ENCODE peak calls at places on chromosomes 13 and 19, in seven cellular contexts. One of them, this sample, is unnamed.

GRCh38 chr19:38664503-38665211 is 17.2 kb downstream of the ACTN4 start:
- DNase-seq in dermis blood vessel endothelial cell: peak; percentile 41
- DNase-seq in HT-29: peak; percentile 56
- DNase-seq in fibroblast of mammary gland: no peak
- DNase-seq in anterior cingulate cortex: no peak
- DNase-seq in BE2C: no peak
- DNase-seq in left lobe of liver: no peak
- DNase-seq in this sample: no peak

GRCh38 chr13:39038569-39038898 is 278 bp downstream of the NHLRC3 start:
- DNase-seq in anterior cingulate cortex: no peak
- DNase-seq in dermis blood vessel endothelial cell: peak; percentile 33
- DNase-seq in BE2C: no peak
- DNase-seq in HT-29: peak; percentile 60
- DNase-seq in fibroblast of mammary gland: no peak
- DNase-seq in left lobe of liver: no peak
- DNase-seq in this sample: peak; percentile 34

GRCh38 chr19:17695198-17695597 is 7.0 kb upstream of the UNC13A start:
- DNase-seq in HT-29: no peak
- DNase-seq in left lobe of liver: no peak
- DNase-seq in BE2C: no peak
- DNase-seq in dermis blood vessel endothelial cell: no peak
- DNase-seq in fibroblast of mammary gland: no peak
- DNase-seq in anterior cingulate cortex: no peak
- DNase-seq in this sample: no peak

GRCh38 chr19:53558404-53558803 is 20.5 kb downstream of the ZNF331 start:
- DNase-seq in fibroblast of mammary gland: peak; percentile 33
- DNase-seq in left lobe of liver: no peak
- DNase-seq in HT-29: no peak
- DNase-seq in dermis blood vessel endothelial cell: no peak
- DNase-seq in anterior cingulate cortex: no peak
- DNase-seq in BE2C: no peak
- DNase-seq in this sample: no peak

GRCh38 chr13:63436288-63436687 is 2020.6 kb upstream of the PCDH20 start:
- DNase-seq in left lobe of liver: no peak
- DNase-seq in HT-29: no peak
- DNase-seq in fibroblast of mammary gland: no peak
- DNase-seq in BE2C: no peak
- DNase-seq in anterior cingulate cortex: no peak
- DNase-seq in dermis blood vessel endothelial cell: no peak
- DNase-seq in this sample: no peak

GRCh38 chr13:20303636-20304035 is 71.5 kb upstream of the GJB6 start:
- DNase-seq in left lobe of liver: no peak
- DNase-seq in dermis blood vessel endothelial cell: no peak
- DNase-seq in HT-29: no peak
- DNase-seq in fibroblast of mammary gland: no peak
- DNase-seq in anterior cingulate cortex: no peak
- DNase-seq in BE2C: no peak
- DNase-seq in this sample: no peak

GRCh38 chr19:35909684-35910035 is 1.6 kb upstream of the TYROBP start:
- DNase-seq in BE2C: no peak
- DNase-seq in anterior cingulate cortex: no peak
- DNase-seq in HT-29: no peak
- DNase-seq in left lobe of liver: no peak
- DNase-seq in fibroblast of mammary gland: no peak
- DNase-seq in dermis blood vessel endothelial cell: no peak
- DNase-seq in this sample: no peak

GRCh38 chr19:16435999-16436650 is 35.6 kb downstream of the EPS15L1 start:
- DNase-seq in fibroblast of mammary gland: no peak
- DNase-seq in dermis blood vessel endothelial cell: peak; percentile 65
- DNase-seq in BE2C: no peak
- DNase-seq in left lobe of liver: no peak
- DNase-seq in anterior cingulate cortex: no peak
- DNase-seq in HT-29: no peak
- DNase-seq in this sample: no peak

GRCh38 chr19:43546581-43546980 is 13.6 kb downstream of the ZNF575 start:
- DNase-seq in dermis blood vessel endothelial cell: no peak
- DNase-seq in anterior cingulate cortex: no peak
- DNase-seq in fibroblast of mammary gland: no peak
- DNase-seq in HT-29: no peak
- DNase-seq in left lobe of liver: no peak
- DNase-seq in BE2C: no peak
- DNase-seq in this sample: no peak

GRCh38 chr13:30395192-30396158 is 26.8 kb upstream of the UBE2L5 start:
- DNase-seq in left lobe of liver: peak; percentile 98
- DNase-seq in BE2C: peak; percentile 78
- DNase-seq in fibroblast of mammary gland: peak; percentile 96
- DNase-seq in HT-29: peak; percentile 94
- DNase-seq in anterior cingulate cortex: peak; percentile 88
- DNase-seq in dermis blood vessel endothelial cell: peak; percentile 86
- DNase-seq in this sample: peak; percentile 77

GRCh38 chr19:35033067-35034004 is 3.1 kb downstream of the SCN1B start:
- DNase-seq in BE2C: no peak
- DNase-seq in HT-29: no peak
- DNase-seq in anterior cingulate cortex: no peak
- DNase-seq in left lobe of liver: no peak
- DNase-seq in fibroblast of mammary gland: no peak
- DNase-seq in dermis blood vessel endothelial cell: no peak
- DNase-seq in this sample: no peak

GRCh38 chr13:43916828-43917227 is 37.1 kb downstream of the LACC1 start:
- DNase-seq in dermis blood vessel endothelial cell: no peak
- DNase-seq in anterior cingulate cortex: no peak
- DNase-seq in fibroblast of mammary gland: peak; percentile 7
- DNase-seq in BE2C: no peak
- DNase-seq in left lobe of liver: no peak
- DNase-seq in HT-29: no peak
- DNase-seq in this sample: no peak

GRCh38 chr19:19105365-19106060 is 32.8 kb downstream of the TMEM161A start:
- DNase-seq in HT-29: no peak
- DNase-seq in dermis blood vessel endothelial cell: peak; percentile 58
- DNase-seq in anterior cingulate cortex: no peak
- DNase-seq in BE2C: peak; percentile 76
- DNase-seq in fibroblast of mammary gland: peak; percentile 51
- DNase-seq in left lobe of liver: no peak
- DNase-seq in this sample: no peak

GRCh38 chr19:48480476-48481190 is 11.5 kb downstream of the CYTH2 start:
- DNase-seq in left lobe of liver: no peak
- DNase-seq in dermis blood vessel endothelial cell: peak; percentile 56
- DNase-seq in anterior cingulate cortex: peak; percentile 42
- DNase-seq in HT-29: no peak
- DNase-seq in BE2C: no peak
- DNase-seq in fibroblast of mammary gland: peak; percentile 16
- DNase-seq in this sample: peak; percentile 37

GRCh38 chr13:24217601-24218281 is 57.2 kb downstream of the SPATA13 start:
- DNase-seq in fibroblast of mammary gland: no peak
- DNase-seq in left lobe of liver: peak; percentile 93
- DNase-seq in HT-29: peak; percentile 73
- DNase-seq in BE2C: no peak
- DNase-seq in dermis blood vessel endothelial cell: no peak
- DNase-seq in anterior cingulate cortex: no peak
- DNase-seq in this sample: no peak

GRCh38 chr19:13691569-13691968 is 72.8 kb upstream of the MRI1 start:
- DNase-seq in dermis blood vessel endothelial cell: no peak
- DNase-seq in anterior cingulate cortex: no peak
- DNase-seq in fibroblast of mammary gland: no peak
- DNase-seq in HT-29: no peak
- DNase-seq in BE2C: no peak
- DNase-seq in left lobe of liver: no peak
- DNase-seq in this sample: no peak

GRCh38 chr19:13060233-13060963 is 42.3 kb downstream of the LYL1 start:
- DNase-seq in fibroblast of mammary gland: peak; percentile 35
- DNase-seq in left lobe of liver: no peak
- DNase-seq in dermis blood vessel endothelial cell: no peak
- DNase-seq in HT-29: peak; percentile 52
- DNase-seq in BE2C: no peak
- DNase-seq in anterior cingulate cortex: peak; percentile 60
- DNase-seq in this sample: no peak

GRCh38 chr19:3509566-3509989 is 3.5 kb downstream of the FZR1 start:
- DNase-seq in left lobe of liver: no peak
- DNase-seq in dermis blood vessel endothelial cell: peak; percentile 70
- DNase-seq in HT-29: no peak
- DNase-seq in fibroblast of mammary gland: peak; percentile 72
- DNase-seq in BE2C: no peak
- DNase-seq in anterior cingulate cortex: no peak
- DNase-seq in this sample: no peak

GRCh38 chr19:56838930-56839664 is 1.4 kb downstream of the PEG3 start:
- DNase-seq in left lobe of liver: peak; percentile 94
- DNase-seq in anterior cingulate cortex: peak; percentile 99
- DNase-seq in fibroblast of mammary gland: peak; percentile 89
- DNase-seq in dermis blood vessel endothelial cell: peak; percentile 44
- DNase-seq in HT-29: no peak
- DNase-seq in BE2C: peak; percentile 92
- DNase-seq in this sample: peak; percentile 13

GRCh38 chr13:28505543-28506135 is 10.7 kb upstream of the FLT1 start:
- DNase-seq in HT-29: no peak
- DNase-seq in fibroblast of mammary gland: no peak
- DNase-seq in left lobe of liver: no peak
- DNase-seq in dermis blood vessel endothelial cell: peak; percentile 57
- DNase-seq in anterior cingulate cortex: no peak
- DNase-seq in BE2C: no peak
- DNase-seq in this sample: peak; percentile 22